ENCODE peak calls at places on chromosomes 6 and 20, in nine cellular contexts. Y is T1000; N is GM23248; F is NCI-H460; T is SW480; L is central memory CD8-positive, alpha-beta T cell; V is astrocyte of the spinal cord; M is left colon; A is OCI-LY7. W is an unnamed sample.
A peak's percentile ranks its signal among the peaks of the same experiment; 100 is the strongest.

GRCh38 chr6:137165375-137166246 is 7.8 kb downstream of the IL22RA2 start:
- DNase-seq in Y (no peak), N (peak; percentile 55), F (peak; percentile 21), T (peak; percentile 32), L (no peak), V (no peak), M (peak; percentile 67), A (peak; percentile 79), W (peak; percentile 64)

GRCh38 chr6:125375841-125376240 is 74.1 kb upstream of the HDDC2 start:
- DNase-seq in Y (no peak), N (peak; percentile 40), F (no peak), T (no peak), L (no peak), V (peak; percentile 57), M (no peak), A (no peak), W (no peak)

GRCh38 chr6:53727748-53728147 is 62.2 kb upstream of the KLHL31 start:
- DNase-seq in Y (no peak), N (peak; percentile 59), F (no peak), T (no peak), L (no peak), V (no peak), M (no peak), A (no peak), W (no peak)

GRCh38 chr6:27096834-27097511 is 150.5 kb upstream of the PRSS16 start:
- DNase-seq in Y (no peak), N (peak; percentile 63), F (peak; percentile 49), T (no peak), L (no peak), V (peak; percentile 78), M (peak; percentile 64), A (no peak), W (peak; percentile 73)

GRCh38 chr20:41366546-41367392 is at the start of gene EMILIN3:
- DNase-seq in Y (no peak), N (peak; percentile 31), F (no peak), T (no peak), L (no peak), V (no peak), M (no peak), A (no peak), W (no peak)

GRCh38 chr6:15901141-15902115 is 227.5 kb upstream of the MYLIP start:
- DNase-seq in Y (peak; percentile 32), N (no peak), F (no peak), T (no peak), L (no peak), V (no peak), M (peak; percentile 24), A (peak; percentile 90), W (peak; percentile 78)

GRCh38 chr20:31760457-31761240 is 21.6 kb downstream of the TPX2 start:
- DNase-seq in Y (no peak), N (peak; percentile 48), F (no peak), T (no peak), L (no peak), V (peak; percentile 36), M (no peak), A (no peak), W (no peak)

GRCh38 chr6:169212897-169213813 is 40.5 kb downstream of the THBS2 start:
- DNase-seq in Y (peak; percentile 78), N (peak; percentile 92), F (peak; percentile 81), T (peak; percentile 77), L (peak; percentile 87), V (peak; percentile 88), M (peak; percentile 93), A (peak; percentile 83), W (peak; percentile 92)

GRCh38 chr20:32189691-32190607 is 17.6 kb downstream of the PLAGL2 start:
- DNase-seq in Y (no peak), N (peak; percentile 73), F (no peak), T (no peak), L (peak; percentile 19), V (peak; percentile 36), M (peak; percentile 51), A (no peak), W (peak; percentile 39)

GRCh38 chr6:13334953-13335352 is 6.6 kb upstream of the TBC1D7 start:
- DNase-seq in Y (no peak), N (peak; percentile 8), F (no peak), T (peak; percentile 30), L (no peak), V (no peak), M (no peak), A (no peak), W (no peak)

GRCh38 chr6:118320652-118321051 is 227.4 kb upstream of the PLN start:
- DNase-seq in Y (no peak), N (peak; percentile 20), F (no peak), T (no peak), L (no peak), V (peak; percentile 24), M (no peak), A (no peak), W (no peak)

GRCh38 chr6:16742116-16742515 is 19.1 kb downstream of the ATXN1 start:
- DNase-seq in Y (no peak), N (no peak), F (no peak), T (no peak), L (no peak), V (no peak), M (no peak), A (no peak), W (no peak)

GRCh38 chr6:157432861-157433260 is 51.9 kb downstream of the ZDHHC14 start:
- DNase-seq in Y (no peak), N (no peak), F (no peak), T (no peak), L (no peak), V (no peak), M (no peak), A (no peak), W (no peak)

GRCh38 chr20:63652192-63652980 is 838 bp downstream of the STMN3 start:
- DNase-seq in Y (no peak), N (peak; percentile 41), F (no peak), T (no peak), L (no peak), V (no peak), M (peak; percentile 21), A (no peak), W (no peak)

GRCh38 chr20:2849529-2849928 is 9.0 kb downstream of the VPS16 start:
- DNase-seq in Y (no peak), N (no peak), F (no peak), T (no peak), L (no peak), V (no peak), M (no peak), A (no peak), W (no peak)

GRCh38 chr6:157268396-157268795 is 54.9 kb downstream of the TMEM242 start:
- DNase-seq in Y (no peak), N (no peak), F (no peak), T (no peak), L (no peak), V (no peak), M (no peak), A (no peak), W (no peak)

GRCh38 chr20:41038149-41038877 is 9.7 kb downstream of the TOP1 start:
- DNase-seq in Y (no peak), N (no peak), F (no peak), T (no peak), L (no peak), V (no peak), M (no peak), A (no peak), W (no peak)

GRCh38 chr6:100479180-100480035 is 14.7 kb upstream of the SIM1 start:
- DNase-seq in Y (no peak), N (peak; percentile 61), F (peak; percentile 20), T (peak; percentile 27), L (no peak), V (peak; percentile 63), M (no peak), A (peak; percentile 45), W (peak; percentile 26)

GRCh38 chr6:7313505-7314165 is 636 bp upstream of the SSR1 start:
- DNase-seq in Y (no peak), N (no peak), F (no peak), T (peak; percentile 63), L (no peak), V (no peak), M (peak; percentile 25), A (no peak), W (no peak)

GRCh38 chr6:21444861-21445260 is 148.7 kb upstream of the SOX4 start:
- DNase-seq in Y (no peak), N (peak; percentile 11), F (no peak), T (no peak), L (no peak), V (no peak), M (no peak), A (no peak), W (no peak)

GRCh38 chr6:85403331-85404015 is 46.4 kb upstream of the NT5E start:
- DNase-seq in Y (no peak), N (peak; percentile 91), F (peak; percentile 51), T (peak; percentile 31), L (no peak), V (peak; percentile 95), M (no peak), A (no peak), W (no peak)

GRCh38 chr6:52995913-52996685 is 1.0 kb upstream of the GSTA4 start:
- DNase-seq in Y (no peak), N (peak; percentile 75), F (peak; percentile 55), T (peak; percentile 75), L (peak; percentile 23), V (peak; percentile 84), M (peak; percentile 36), A (peak; percentile 63), W (peak; percentile 72)

GRCh38 chr20:62792940-62793756 is 3.1 kb upstream of the MRGBP start:
- DNase-seq in Y (no peak), N (no peak), F (no peak), T (peak; percentile 48), L (no peak), V (no peak), M (no peak), A (no peak), W (no peak)

GRCh38 chr20:38889050-38889449 is 37.2 kb upstream of the FAM83D start:
- DNase-seq in Y (no peak), N (no peak), F (no peak), T (no peak), L (no peak), V (no peak), M (no peak), A (no peak), W (no peak)

W was measured in small intestine.